ENCODE peak calls at places on chromosomes 16 and 17, in eight cellular contexts. T is thoracic aorta, V is astrocyte of the spinal cord, H is neural crest cell, N is IMR-90, K is Panc1, X is A549, L is choroid plexus epithelial cell. M is an unnamed sample.
A peak's percentile ranks its signal among the peaks of the same experiment; 100 is the strongest.

GRCh38 chr17:46853896-46854444 is 2.6 kb downstream of the WNT9B start:
- DNase-seq in L (peak; percentile 37), N (peak; percentile 52), H (no peak), T (no peak), V (no peak), X (no peak), K (no peak), M (no peak)

GRCh38 chr17:30275911-30276310 is 15.8 kb downstream of the BLMH start:
- DNase-seq in N (no peak), H (no peak), T (no peak), X (no peak), L (no peak), K (no peak), V (no peak), M (no peak)

GRCh38 chr17:31456814-31457213 is 65.3 kb downstream of the RAB11FIP4 start:
- DNase-seq in V (no peak), N (no peak), H (no peak), T (no peak), X (no peak), L (no peak), K (no peak), M (no peak)

GRCh38 chr16:4344659-4345438 is 6.3 kb downstream of the PAM16 start:
- DNase-seq in T (no peak), V (peak; percentile 14), H (no peak), K (no peak), X (peak; percentile 44), N (peak; percentile 10), L (no peak), M (no peak)

GRCh38 chr16:50940275-50940854 is 198.5 kb downstream of the CYLD start:
- DNase-seq in N (no peak), H (no peak), V (no peak), L (no peak), X (no peak), K (no peak), T (no peak), M (no peak)

GRCh38 chr16:35370617-35371016 is 1911.2 kb downstream of the TP53TG3F start:
- DNase-seq in K (no peak), H (no peak), L (no peak), N (no peak), X (no peak), V (no peak), T (no peak), M (no peak)

GRCh38 chr17:1928976-1929375 is 96.2 kb downstream of the RTN4RL1 start:
- DNase-seq in V (no peak), X (no peak), K (no peak), L (no peak), T (no peak), N (no peak), H (no peak), M (no peak)

GRCh38 chr17:37131064-37131463 is 182.3 kb downstream of the AATF start:
- DNase-seq in K (no peak), L (peak; percentile 30), N (peak; percentile 53), H (no peak), X (no peak), T (no peak), V (peak; percentile 18), M (no peak)

GRCh38 chr16:72455743-72456659 is 284.0 kb upstream of the PMFBP1 start:
- DNase-seq in K (no peak), V (no peak), T (no peak), H (no peak), N (no peak), X (no peak), L (no peak), M (no peak)

GRCh38 chr17:70773210-70773609 is 603.9 kb downstream of the KCNJ2 start:
- DNase-seq in K (no peak), L (no peak), T (no peak), V (no peak), N (no peak), H (no peak), X (no peak), M (no peak)

GRCh38 chr17:72605543-72605942 is 484.7 kb downstream of the SOX9 start:
- DNase-seq in L (no peak), N (no peak), T (no peak), X (no peak), K (no peak), H (no peak), V (no peak), M (no peak)

GRCh38 chr17:72603346-72604242 is 482.8 kb downstream of the SOX9 start:
- DNase-seq in N (peak; percentile 87), L (peak; percentile 74), X (peak; percentile 78), H (no peak), V (peak; percentile 97), K (no peak), T (no peak), M (no peak)

GRCh38 chr17:72602517-72603345 is 481.9 kb downstream of the SOX9 start:
- DNase-seq in N (peak; percentile 73), V (peak; percentile 90), T (no peak), H (no peak), L (peak; percentile 76), K (no peak), X (peak; percentile 97), M (no peak)

GRCh38 chr17:72606656-72607055 is 485.8 kb downstream of the SLC39A11 start:
- DNase-seq in H (no peak), T (no peak), X (no peak), K (no peak), N (no peak), L (no peak), V (no peak), M (no peak)

DNA sequence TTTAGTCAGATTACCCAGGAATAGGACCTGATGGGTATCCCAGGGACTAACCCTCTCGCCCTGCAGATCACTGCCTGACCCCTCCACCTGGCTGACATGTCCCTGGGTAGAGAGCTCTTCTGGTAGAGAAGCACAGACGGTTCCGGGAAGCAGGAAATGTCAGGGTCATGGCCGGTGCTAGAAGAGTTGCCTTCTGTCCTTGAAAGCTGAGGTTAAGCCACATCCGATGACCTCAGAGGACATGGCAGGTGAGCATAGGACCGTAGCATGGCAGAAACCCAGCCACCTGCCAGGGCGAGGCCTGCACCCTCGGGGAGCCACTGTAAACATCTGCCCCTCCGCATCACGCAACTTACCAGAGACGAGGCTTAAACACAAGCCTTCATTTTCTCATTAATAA is 483.7 kb downstream of the SOX9 start:
- DNase-seq in V (no peak), T (no peak), X (no peak), N (no peak), H (no peak), K (no peak), L (no peak), M (no peak)
- TF ChIP-seq CTCF in V (no peak), T (no peak), X (no peak), N (no peak), H (no peak), K (no peak), L (no peak), M (no peak)

DNA sequence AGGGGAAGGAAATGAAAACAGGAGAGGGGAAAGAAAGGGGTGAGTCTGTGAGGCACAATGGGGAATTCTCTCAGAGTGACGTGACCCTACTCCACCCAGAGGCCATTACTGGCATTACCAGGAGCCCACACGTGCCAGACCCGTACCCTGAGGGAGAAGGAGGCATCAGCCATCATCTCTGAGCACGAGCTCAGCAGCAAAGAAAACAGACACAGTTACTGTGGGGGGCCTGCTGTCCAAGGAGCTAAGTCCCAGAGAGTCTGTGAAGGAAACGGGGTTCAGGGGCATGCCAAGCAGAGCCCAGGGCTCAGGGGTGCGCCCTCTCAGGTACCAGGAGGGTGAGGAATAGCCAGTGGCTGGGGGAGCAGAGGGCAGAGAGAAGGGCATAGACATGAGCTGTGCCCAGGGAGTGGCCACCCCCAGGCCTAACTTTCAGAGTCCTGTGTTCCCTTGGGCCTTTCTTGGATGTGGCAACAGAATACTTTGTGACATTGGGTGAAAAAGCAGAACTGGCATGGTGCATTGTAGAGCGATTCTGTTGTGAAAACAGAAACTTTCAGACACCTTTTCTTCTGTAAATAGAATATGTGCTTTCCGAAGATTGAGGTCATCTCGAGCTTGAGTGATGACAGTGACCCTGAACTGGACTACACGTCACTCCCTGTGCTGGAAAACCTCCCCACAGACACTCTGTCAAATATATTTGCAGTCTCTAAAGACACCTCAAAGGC is 11.3 kb downstream of the TAF1C start:
- DNase-seq in T (no peak), L (peak; percentile 45), K (peak; percentile 48), X (no peak), H (peak; percentile 70), N (peak; percentile 53), V (peak; percentile 46), M (peak; percentile 77)
- TF ChIP-seq CTCF in T (peak; percentile 80), L (peak; percentile 63), K (peak; percentile 83), X (peak; percentile 40), H (peak; percentile 76), N (peak; percentile 76), V (peak; percentile 82), M (peak; percentile 73)

DNA sequence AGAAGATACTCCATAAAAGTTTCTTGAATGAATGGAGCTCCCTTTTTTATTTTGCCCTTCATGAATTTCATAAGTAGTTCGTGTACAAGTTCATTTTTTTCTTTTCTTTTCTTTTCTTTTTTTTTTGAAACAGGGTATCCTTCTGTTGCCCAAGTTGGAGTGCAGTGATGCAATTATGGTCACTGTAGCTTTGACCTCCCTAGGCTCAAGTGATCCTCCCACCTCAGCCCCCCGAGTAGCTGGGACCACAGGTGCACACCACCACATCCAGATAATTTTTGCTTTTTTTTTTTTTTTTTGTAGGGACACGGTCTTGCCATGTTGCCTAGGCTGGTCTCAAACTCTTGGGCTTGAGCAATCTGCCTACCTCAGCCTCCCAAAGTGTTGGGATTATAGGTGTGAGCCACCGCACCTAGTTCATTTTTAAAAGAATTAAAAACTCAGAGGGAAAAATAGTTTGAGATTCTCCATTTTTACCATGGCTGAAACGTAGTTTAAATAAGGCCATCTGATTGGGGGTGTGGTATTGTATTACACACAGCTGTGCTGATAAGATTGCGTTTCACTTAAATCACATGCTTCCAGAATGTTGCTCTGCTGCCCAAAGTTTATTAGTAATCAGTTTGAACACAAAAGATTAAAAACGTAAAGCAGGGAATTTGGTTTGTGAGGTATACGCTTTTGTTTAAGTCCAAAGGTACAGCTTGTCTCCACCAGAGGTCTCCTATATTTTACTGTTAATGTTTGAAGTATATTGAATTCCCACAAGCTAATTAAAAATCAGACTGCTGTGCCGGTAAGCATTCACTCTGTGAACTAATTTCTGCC is 154.1 kb downstream of the SOCS1 start:
- DNase-seq in T (no peak), H (no peak), X (no peak), V (no peak), N (peak; percentile 94), K (no peak), L (peak; percentile 81), M (no peak)
- TF ChIP-seq CTCF in T (no peak), H (no peak), X (no peak), V (peak; percentile 21), N (peak; percentile 29), K (no peak), L (peak; percentile 41), M (no peak)

GRCh38 chr16:87950765-87951549 is at the start of gene BANP:
- DNase-seq in H (peak; percentile 88), N (peak; percentile 98), K (peak; percentile 89), V (peak; percentile 99), L (peak; percentile 99), T (peak; percentile 90), X (peak; percentile 100), M (peak; percentile 97)

GRCh38 chr16:87953308-87954208 is 2.3 kb downstream of the BANP start:
- DNase-seq in H (no peak), K (no peak), V (no peak), N (no peak), X (no peak), L (no peak), T (no peak), M (no peak)

GRCh38 chr16:87954361-87954760 is 3.1 kb downstream of the BANP start:
- DNase-seq in X (no peak), V (no peak), K (no peak), H (no peak), T (no peak), L (no peak), N (no peak), M (peak; percentile 86)

GRCh38 chr16:87952751-87953150 is 1.5 kb downstream of the BANP start:
- DNase-seq in K (no peak), T (no peak), N (no peak), X (no peak), H (no peak), L (no peak), V (no peak), M (no peak)

GRCh38 chr16:87951550-87952538 is 610 bp downstream of the BANP start:
- DNase-seq in X (no peak), L (no peak), H (no peak), V (no peak), K (no peak), T (no peak), N (no peak), M (no peak)
- TF ChIP-seq CTCF in X (no peak), L (peak; percentile 41), H (peak; percentile 43), V (peak; percentile 31), K (no peak), T (no peak), N (peak; percentile 9), M (peak; percentile 13)

M was measured in CD14-positive monocyte.